ENCODE peak calls at places on chromosome 18, in four cellular contexts. A is K562, U is WTC11, R is HepG2. S is an unnamed sample.

GRCh38 chr18:43422483-43422882 is 145.2 kb upstream of the SYT4 start:
- DNase-seq in A (no peak), U (peak; percentile 21), R (no peak), S (no peak)

GRCh38 chr18:56162871-56163270 is 475.5 kb downstream of the TXNL1 start:
- DNase-seq in A (no peak), U (no peak), R (no peak), S (no peak)

GRCh38 chr18:48230459-48231113 is 178.6 kb downstream of the ZBTB7C start:
- DNase-seq in A (peak; percentile 38), U (peak; percentile 84), R (peak; percentile 57), S (no peak)

GRCh38 chr18:13800505-13801259 is 23.3 kb upstream of the MC5R start:
- DNase-seq in A (peak; percentile 31), U (peak; percentile 74), R (peak; percentile 49), S (no peak)

GRCh38 chr18:905948-906415 is 1.3 kb downstream of the ADCYAP1 start:
- DNase-seq in A (no peak), U (peak; percentile 39), R (no peak), S (no peak)

GRCh38 chr18:74796928-74797576 is 199.4 kb downstream of the ZNF407 start:
- DNase-seq in A (no peak), U (no peak), R (peak; percentile 24), S (peak; percentile 40)

GRCh38 chr18:1530650-1531049 is 626.0 kb downstream of the ADCYAP1 start:
- DNase-seq in A (no peak), U (no peak), R (no peak), S (no peak)

GRCh38 chr18:75076286-75076685 is 132.7 kb downstream of the PTGR3 start:
- DNase-seq in A (no peak), U (no peak), R (no peak), S (no peak)

GRCh38 chr18:68660355-68661183 is 54.3 kb downstream of the TMX3 start:
- DNase-seq in A (peak; percentile 8), U (no peak), R (peak; percentile 33), S (no peak)

GRCh38 chr18:32267463-32267862 is 77.6 kb downstream of the MEP1B start:
- DNase-seq in A (no peak), U (no peak), R (no peak), S (no peak)

GRCh38 chr18:70295633-70296188 is 6.9 kb downstream of the SOCS6 start:
- DNase-seq in A (no peak), U (no peak), R (no peak), S (no peak)

GRCh38 chr18:48217306-48218250 is 191.6 kb downstream of the ZBTB7C start:
- DNase-seq in A (no peak), U (no peak), R (no peak), S (no peak)

GRCh38 chr18:75407468-75408437 is 19.8 kb downstream of the SMIM21 start:
- DNase-seq in A (no peak), U (peak; percentile 31), R (no peak), S (no peak)

GRCh38 chr18:42706618-42707017 is 408.9 kb downstream of the RIT2 start:
- DNase-seq in A (no peak), U (no peak), R (no peak), S (no peak)

GRCh38 chr18:76685860-76686259 is 136.5 kb upstream of the ZNF236 start:
- DNase-seq in A (no peak), U (no peak), R (no peak), S (no peak)

GRCh38 chr18:69490072-69490471 is 89.4 kb downstream of the DOK6 start:
- DNase-seq in A (no peak), U (no peak), R (no peak), S (no peak)

GRCh38 chr18:75884728-75885127 is 457.2 kb upstream of the SMIM21 start:
- DNase-seq in A (no peak), U (peak; percentile 39), R (no peak), S (no peak)

GRCh38 chr18:35635171-35635570 is 53.6 kb downstream of the GALNT1 start:
- DNase-seq in A (no peak), U (no peak), R (peak; percentile 4), S (no peak)

GRCh38 chr18:66668706-66669105 is 64.8 kb upstream of the CDH19 start:
- DNase-seq in A (no peak), U (no peak), R (no peak), S (no peak)

GRCh38 chr18:48208432-48208948 is 200.7 kb downstream of the ZBTB7C start:
- DNase-seq in A (no peak), U (no peak), R (no peak), S (no peak)

GRCh38 chr18:13813271-13813849 is 10.6 kb upstream of the MC5R start:
- DNase-seq in A (peak; percentile 72), U (peak; percentile 72), R (peak; percentile 54), S (no peak)

GRCh38 chr18:46720092-46720491 is 36.8 kb downstream of the ST8SIA5 start:
- DNase-seq in A (no peak), U (no peak), R (no peak), S (no peak)

GRCh38 chr18:74186661-74187060 is 38.3 kb downstream of the TIMM21 start:
- DNase-seq in A (no peak), U (no peak), R (no peak), S (no peak)

GRCh38 chr18:62832282-62832681 is 116.9 kb downstream of the PHLPP1 start:
- DNase-seq in A (no peak), U (no peak), R (no peak), S (no peak)

GRCh38 chr18:65725421-65726050 is 25.3 kb upstream of the CDH7 start:
- DNase-seq in A (no peak), U (peak; percentile 74), R (peak; percentile 16), S (no peak)

GRCh38 chr18:26515643-26516495 is 32.5 kb downstream of the KCTD1 start:
- DNase-seq in A (no peak), U (no peak), R (no peak), S (no peak)

GRCh38 chr18:52220062-52220591 is 119.9 kb upstream of the DCC start:
- DNase-seq in A (no peak), U (no peak), R (no peak), S (peak; percentile 8)

GRCh38 chr18:13435596-13436333 is 217.2 kb downstream of the LDLRAD4 start:
- DNase-seq in A (no peak), U (no peak), R (no peak), S (no peak)

GRCh38 chr18:77054606-77055428 is 77.8 kb downstream of the MBP start:
- DNase-seq in A (peak; percentile 18), U (peak; percentile 62), R (peak; percentile 87), S (peak; percentile 80)

GRCh38 chr18:38545071-38545470 is 979.5 kb upstream of the CELF4 start:
- DNase-seq in A (no peak), U (peak; percentile 54), R (peak; percentile 24), S (no peak)

GRCh38 chr18:39564716-39565115 is 1999.1 kb upstream of the CELF4 start:
- DNase-seq in A (no peak), U (no peak), R (no peak), S (no peak)

GRCh38 chr18:24470022-24470618 is 9.7 kb downstream of the HRH4 start:
- DNase-seq in A (no peak), U (no peak), R (peak; percentile 7), S (no peak)
- TF ChIP-seq CREM in A (no peak), U (no peak), R (no peak), S (no peak)

GRCh38 chr18:78678318-78678695 is 301.3 kb upstream of the SALL3 start:
- DNase-seq in A (no peak), U (no peak), R (no peak), S (no peak)

GRCh38 chr18:78677483-78678317 is 301.9 kb upstream of the SALL3 start:
- DNase-seq in A (no peak), U (no peak), R (no peak), S (no peak)

GRCh38 chr18:78676622-78677482 is 302.8 kb upstream of the SALL3 start:
- DNase-seq in A (no peak), U (no peak), R (no peak), S (no peak)

GRCh38 chr18:78679861-78680260 is 299.8 kb upstream of the SALL3 start:
- DNase-seq in A (no peak), U (no peak), R (no peak), S (no peak)

DNA sequence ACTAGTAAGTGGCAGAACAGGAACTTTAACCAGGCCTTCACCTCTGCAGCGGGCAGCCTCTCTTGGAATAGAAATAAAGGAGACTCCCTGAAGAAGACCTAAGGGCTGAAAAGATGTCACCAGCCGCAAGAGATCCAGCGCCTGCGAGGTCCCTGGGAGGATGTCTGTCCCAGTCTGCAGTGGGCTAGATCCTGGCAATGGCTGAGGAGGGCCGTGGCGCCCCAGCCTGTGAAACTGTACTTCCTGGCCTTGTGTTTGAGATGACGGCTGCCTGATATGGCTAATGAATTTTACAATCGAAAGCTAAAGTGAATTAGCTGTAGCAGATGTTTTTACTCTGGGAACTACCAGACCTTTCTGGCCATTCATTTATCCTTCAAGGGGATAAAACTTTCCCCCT is 300.6 kb upstream of the SALL3 start:
- DNase-seq in A (no peak), U (no peak), R (no peak), S (no peak)
- TF ChIP-seq CREM in A (no peak), U (no peak), R (no peak), S (no peak)

GRCh38 chr18:8433323-8433722 is 175.9 kb upstream of the RAB12 start:
- DNase-seq in A (no peak), U (no peak), R (no peak), S (no peak)
- TF ChIP-seq CREM in A (no peak), U (no peak), R (no peak), S (no peak)

GRCh38 chr18:10842821-10843220 is 306.5 kb downstream of the PIEZO2 start:
- DNase-seq in A (no peak), U (no peak), R (no peak), S (no peak)
- TF ChIP-seq CREM in A (no peak), U (no peak), R (no peak), S (no peak)

GRCh38 chr18:49444599-49444998 is 15.8 kb downstream of the DYM start:
- DNase-seq in A (no peak), U (no peak), R (no peak), S (no peak)
- TF ChIP-seq CREM in A (no peak), U (no peak), R (no peak), S (no peak)

GRCh38 chr18:51191139-51191717 is 6.3 kb downstream of the MEX3C start:
- DNase-seq in A (no peak), U (no peak), R (no peak), S (no peak)
- TF ChIP-seq CREM in A (no peak), U (no peak), R (no peak), S (no peak)